ENCODE peak calls at places on chromosomes 12 and 14, in four cellular contexts. One of them, this sample, is unnamed.
A peak's percentile ranks its signal among the peaks of the same experiment; 100 is the strongest.

GRCh38 chr14:85856430-85856829 is 326.5 kb downstream of the FLRT2 start:
- DNase-seq in foreskin fibroblast: peak; percentile 18
- DNase-seq in body of pancreas: no peak
- DNase-seq in psoas muscle: no peak
- DNase-seq in this sample: no peak

GRCh38 chr12:52990206-52990605 is 16.1 kb upstream of the EIF4B start:
- DNase-seq in foreskin fibroblast: no peak
- DNase-seq in body of pancreas: no peak
- DNase-seq in psoas muscle: no peak
- DNase-seq in this sample: no peak

GRCh38 chr12:103742349-103742784 is 98.7 kb downstream of the NT5DC3 start:
- DNase-seq in foreskin fibroblast: peak; percentile 69
- DNase-seq in body of pancreas: peak; percentile 23
- DNase-seq in psoas muscle: no peak
- DNase-seq in this sample: no peak

GRCh38 chr12:30882706-30883105 is 43.8 kb upstream of the TSPAN11 start:
- DNase-seq in foreskin fibroblast: peak; percentile 14
- DNase-seq in body of pancreas: no peak
- DNase-seq in psoas muscle: no peak
- DNase-seq in this sample: no peak

GRCh38 chr12:123089631-123090353 is 61.1 kb downstream of the PITPNM2 start:
- DNase-seq in foreskin fibroblast: peak; percentile 96
- DNase-seq in body of pancreas: no peak
- DNase-seq in psoas muscle: no peak
- DNase-seq in this sample: peak; percentile 95

GRCh38 chr14:42884100-42884499 is 1277.4 kb downstream of the LRFN5 start:
- DNase-seq in foreskin fibroblast: peak; percentile 72
- DNase-seq in body of pancreas: no peak
- DNase-seq in psoas muscle: no peak
- DNase-seq in this sample: peak; percentile 57

GRCh38 chr12:46401703-46402102 is 29.1 kb upstream of the SLC38A2 start:
- DNase-seq in foreskin fibroblast: peak; percentile 78
- DNase-seq in body of pancreas: peak; percentile 43
- DNase-seq in psoas muscle: no peak
- DNase-seq in this sample: no peak

GRCh38 chr12:2052861-2053674 is at the start of gene CACNA1C:
- DNase-seq in foreskin fibroblast: peak; percentile 84
- DNase-seq in body of pancreas: peak; percentile 33
- DNase-seq in psoas muscle: peak; percentile 71
- DNase-seq in this sample: no peak

GRCh38 chr14:89911018-89911919 is 43.3 kb downstream of the EFCAB11 start:
- DNase-seq in foreskin fibroblast: peak; percentile 72
- DNase-seq in body of pancreas: peak; percentile 23
- DNase-seq in psoas muscle: no peak
- DNase-seq in this sample: peak; percentile 66

GRCh38 chr12:122123051-122123760 is 44.6 kb downstream of the MLXIP start:
- DNase-seq in foreskin fibroblast: peak; percentile 85
- DNase-seq in body of pancreas: peak; percentile 74
- DNase-seq in psoas muscle: peak; percentile 74
- DNase-seq in this sample: peak; percentile 49

GRCh38 chr12:2384029-2384386 is 331.2 kb downstream of the CACNA1C start:
- DNase-seq in foreskin fibroblast: peak; percentile 25
- DNase-seq in body of pancreas: no peak
- DNase-seq in psoas muscle: no peak
- DNase-seq in this sample: no peak

GRCh38 chr12:113002155-113002554 is 23.8 kb downstream of the OAS2 start:
- DNase-seq in foreskin fibroblast: no peak
- DNase-seq in body of pancreas: peak; percentile 20
- DNase-seq in psoas muscle: no peak
- DNase-seq in this sample: no peak

GRCh38 chr14:81396108-81396507 is 4.0 kb downstream of the STON2 start:
- DNase-seq in foreskin fibroblast: peak; percentile 60
- DNase-seq in body of pancreas: no peak
- DNase-seq in psoas muscle: no peak
- DNase-seq in this sample: no peak

GRCh38 chr12:96420255-96420930 is 20.2 kb upstream of the CDK17 start:
- DNase-seq in foreskin fibroblast: no peak
- DNase-seq in body of pancreas: no peak
- DNase-seq in psoas muscle: no peak
- DNase-seq in this sample: no peak

GRCh38 chr12:116613256-116613655 is 54.1 kb downstream of the MAP1LC3B2 start:
- DNase-seq in foreskin fibroblast: no peak
- DNase-seq in body of pancreas: no peak
- DNase-seq in psoas muscle: no peak
- DNase-seq in this sample: no peak

GRCh38 chr14:77965919-77966435 is 166.1 kb downstream of the ADCK1 start:
- DNase-seq in foreskin fibroblast: peak; percentile 12
- DNase-seq in body of pancreas: peak; percentile 19
- DNase-seq in psoas muscle: no peak
- DNase-seq in this sample: no peak

GRCh38 chr12:151579-151978 is 62.4 kb downstream of the SLC6A12 start:
- DNase-seq in foreskin fibroblast: no peak
- DNase-seq in body of pancreas: no peak
- DNase-seq in psoas muscle: no peak
- DNase-seq in this sample: no peak

GRCh38 chr12:4535871-4536270 is 2.8 kb upstream of the RAD51AP1 start:
- DNase-seq in foreskin fibroblast: no peak
- DNase-seq in body of pancreas: no peak
- DNase-seq in psoas muscle: no peak
- DNase-seq in this sample: no peak

GRCh38 chr14:25032092-25032784 is 17.7 kb downstream of the STXBP6 start:
- DNase-seq in foreskin fibroblast: no peak
- DNase-seq in body of pancreas: no peak
- DNase-seq in psoas muscle: no peak
- DNase-seq in this sample: no peak
- TF ChIP-seq CTCF in foreskin fibroblast: peak; percentile 16
- TF ChIP-seq CTCF in body of pancreas: no peak
- TF ChIP-seq CTCF in psoas muscle: no peak
- TF ChIP-seq CTCF in this sample: no peak

DNA sequence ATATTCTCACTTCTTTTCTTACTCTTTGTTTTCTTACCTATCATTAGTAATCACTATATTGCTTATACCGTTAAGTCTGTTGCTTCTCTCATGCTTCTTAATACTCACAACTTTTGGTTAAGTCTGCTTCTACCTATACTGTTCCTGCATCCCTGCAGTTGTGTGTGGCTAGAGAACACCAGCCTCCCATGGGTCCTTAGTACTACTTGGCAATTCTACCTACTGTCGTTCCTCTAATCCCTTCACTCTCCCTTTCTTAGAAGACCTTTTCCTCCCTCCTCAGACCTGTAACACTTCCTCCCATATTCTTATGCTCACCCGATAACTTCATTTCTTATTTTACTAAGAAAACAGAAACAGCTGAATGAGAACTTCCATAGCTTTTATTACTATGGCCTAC is 29.3 kb downstream of the CNOT2 start:
- DNase-seq in foreskin fibroblast: no peak
- DNase-seq in body of pancreas: no peak
- DNase-seq in psoas muscle: no peak
- DNase-seq in this sample: no peak
- H3K4me3 ChIP-seq in foreskin fibroblast: no peak overlapping the region
- H3K4me3 ChIP-seq in body of pancreas: no peak overlapping the region
- H3K4me3 ChIP-seq in psoas muscle: no peak overlapping the region
- H3K4me3 ChIP-seq in this sample: no peak overlapping the region

DNA sequence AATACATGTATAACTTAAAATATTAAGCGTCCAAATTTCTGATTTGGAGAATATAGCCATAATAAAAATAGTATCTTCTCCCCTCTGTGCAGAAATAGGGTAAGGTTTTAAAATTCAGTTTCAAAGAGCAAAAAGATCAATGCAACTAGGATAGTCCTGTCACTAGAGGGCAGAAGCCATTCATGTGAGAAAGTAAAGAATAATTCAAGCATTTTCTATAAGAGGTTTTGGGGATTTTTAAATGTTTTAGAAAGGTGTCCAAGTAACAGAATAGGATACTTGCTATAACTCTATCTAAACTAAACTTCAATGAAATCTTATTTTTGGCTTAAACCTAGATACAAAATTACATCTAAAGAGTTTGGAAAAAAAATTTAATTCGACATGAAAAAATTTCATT is 50.3 kb downstream of the ADAMTS20 start:
- DNase-seq in foreskin fibroblast: peak; percentile 58
- DNase-seq in body of pancreas: no peak
- DNase-seq in psoas muscle: no peak
- DNase-seq in this sample: peak; percentile 8
- TF ChIP-seq CTCF in foreskin fibroblast: peak; percentile 53
- TF ChIP-seq CTCF in body of pancreas: no peak
- TF ChIP-seq CTCF in psoas muscle: no peak
- TF ChIP-seq CTCF in this sample: peak; percentile 50

GRCh38 chr14:22474730-22475351 is 114.2 kb downstream of the DAD1 start:
- DNase-seq in foreskin fibroblast: peak; percentile 30
- DNase-seq in body of pancreas: no peak
- DNase-seq in psoas muscle: no peak
- DNase-seq in this sample: no peak

GRCh38 chr14:22471545-22472121 is 117.4 kb downstream of the DAD1 start:
- DNase-seq in foreskin fibroblast: peak; percentile 17
- DNase-seq in body of pancreas: peak; percentile 68
- DNase-seq in psoas muscle: no peak
- DNase-seq in this sample: no peak

GRCh38 chr14:22472466-22472865 is 116.6 kb downstream of the DAD1 start:
- DNase-seq in foreskin fibroblast: no peak
- DNase-seq in body of pancreas: no peak
- DNase-seq in psoas muscle: no peak
- DNase-seq in this sample: no peak

GRCh38 chr14:22475381-22475780 is 113.6 kb downstream of the DAD1 start:
- DNase-seq in foreskin fibroblast: no peak
- DNase-seq in body of pancreas: no peak
- DNase-seq in psoas muscle: no peak
- DNase-seq in this sample: no peak

DNA sequence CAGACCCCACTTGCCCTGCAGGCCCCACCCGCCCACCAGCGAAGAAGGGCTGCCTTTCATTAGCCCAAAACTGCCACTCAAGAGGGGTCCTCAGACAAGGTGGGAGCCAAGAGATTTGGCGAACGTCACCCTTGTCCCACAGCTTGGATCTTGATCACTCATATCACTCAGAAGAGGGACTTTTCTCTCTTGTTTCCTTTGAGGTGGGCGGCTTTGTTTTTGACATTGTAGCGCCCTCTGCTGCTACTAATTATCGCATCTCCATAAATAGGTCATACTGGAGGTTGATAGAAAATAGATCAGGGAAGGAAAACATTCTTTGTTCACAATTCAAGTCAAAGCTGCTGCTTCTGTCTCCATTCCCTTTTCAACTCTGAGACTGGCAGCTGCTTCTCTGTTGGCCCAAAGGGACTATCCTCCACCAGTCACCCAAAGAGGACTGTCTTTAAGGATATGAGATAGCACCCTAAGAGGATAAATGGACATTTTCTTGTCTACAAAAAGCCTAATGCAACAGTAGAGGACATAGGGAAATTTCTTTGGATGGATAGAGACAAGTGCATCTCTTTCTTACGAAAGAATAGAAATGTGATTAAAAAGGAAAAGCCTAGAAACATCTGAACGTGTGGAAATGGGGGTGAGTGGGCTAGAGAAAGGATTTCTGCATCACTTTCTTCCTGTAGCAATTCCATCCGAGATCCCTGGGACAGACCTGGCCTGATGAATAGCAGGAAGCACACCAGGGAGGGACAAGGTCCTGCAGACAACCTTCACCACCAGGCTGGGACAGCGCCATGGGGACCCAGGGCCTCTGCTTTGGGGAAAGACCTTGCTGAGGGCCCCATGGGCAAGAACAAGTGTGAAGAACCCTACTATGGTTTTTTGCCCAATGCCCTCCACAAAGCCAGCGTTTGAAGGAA is 115.8 kb downstream of the DAD1 start:
- DNase-seq in foreskin fibroblast: peak; percentile 55
- DNase-seq in body of pancreas: peak; percentile 54
- DNase-seq in psoas muscle: no peak
- DNase-seq in this sample: peak; percentile 67
- H3K4me3 ChIP-seq in foreskin fibroblast: no peak overlapping the region
- H3K4me3 ChIP-seq in body of pancreas: no peak overlapping the region
- H3K4me3 ChIP-seq in psoas muscle: no peak overlapping the region
- H3K4me3 ChIP-seq in this sample: no peak overlapping the region

GRCh38 chr12:76820888-76821482 is 57.1 kb downstream of the ZDHHC17 start:
- DNase-seq in foreskin fibroblast: peak; percentile 61
- DNase-seq in body of pancreas: peak; percentile 23
- DNase-seq in psoas muscle: no peak
- DNase-seq in this sample: peak; percentile 9
- TF ChIP-seq CTCF in foreskin fibroblast: peak; percentile 78
- TF ChIP-seq CTCF in body of pancreas: peak; percentile 51
- TF ChIP-seq CTCF in psoas muscle: peak; percentile 56
- TF ChIP-seq CTCF in this sample: peak; percentile 76

DNA sequence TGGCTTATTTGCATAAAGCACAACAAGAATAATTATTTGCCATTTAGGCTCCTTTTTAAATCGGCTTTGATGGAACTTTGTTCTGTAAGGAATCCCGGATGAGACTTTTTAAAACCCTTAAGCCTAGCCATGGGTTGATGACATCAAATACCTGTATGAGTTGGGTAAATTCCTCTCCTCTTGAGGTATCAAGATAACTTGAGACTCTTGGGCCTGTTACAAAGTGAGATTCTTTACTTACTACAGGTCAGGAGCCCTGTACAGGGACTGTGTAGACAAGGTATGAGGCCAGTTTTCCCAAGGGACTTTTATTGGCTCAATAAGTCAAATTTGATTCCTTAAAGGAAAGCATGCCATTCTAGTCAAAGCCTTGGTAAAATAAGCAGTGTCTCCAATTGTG is 68.8 kb downstream of the HSD17B6 start:
- DNase-seq in foreskin fibroblast: no peak
- DNase-seq in body of pancreas: no peak
- DNase-seq in psoas muscle: no peak
- DNase-seq in this sample: no peak
- H3K4me3 ChIP-seq in foreskin fibroblast: no peak overlapping the region
- H3K4me3 ChIP-seq in body of pancreas: no peak overlapping the region
- H3K4me3 ChIP-seq in psoas muscle: no peak overlapping the region
- H3K4me3 ChIP-seq in this sample: no peak overlapping the region

GRCh38 chr12:85155791-85156190 is 119.6 kb downstream of the LRRIQ1 start:
- DNase-seq in foreskin fibroblast: peak; percentile 38
- DNase-seq in body of pancreas: no peak
- DNase-seq in psoas muscle: no peak
- DNase-seq in this sample: peak; percentile 29
- TF ChIP-seq CTCF in foreskin fibroblast: no peak
- TF ChIP-seq CTCF in body of pancreas: no peak
- TF ChIP-seq CTCF in psoas muscle: no peak
- TF ChIP-seq CTCF in this sample: no peak

GRCh38 chr12:132734206-132734605 is 23.6 kb downstream of the PGAM5 start:
- DNase-seq in foreskin fibroblast: peak; percentile 55
- DNase-seq in body of pancreas: no peak
- DNase-seq in psoas muscle: no peak
- DNase-seq in this sample: peak; percentile 38
- H3K4me3 ChIP-seq in foreskin fibroblast: no peak overlapping the region
- H3K4me3 ChIP-seq in body of pancreas: no peak overlapping the region
- H3K4me3 ChIP-seq in psoas muscle: no peak overlapping the region
- H3K4me3 ChIP-seq in this sample: no peak overlapping the region

GRCh38 chr12:68482014-68482413 is 128.7 kb upstream of the RAP1B start:
- DNase-seq in foreskin fibroblast: peak; percentile 20
- DNase-seq in body of pancreas: no peak
- DNase-seq in psoas muscle: no peak
- DNase-seq in this sample: no peak

GRCh38 chr12:68480526-68480925 is 130.2 kb upstream of the RAP1B start:
- DNase-seq in foreskin fibroblast: no peak
- DNase-seq in body of pancreas: no peak
- DNase-seq in psoas muscle: no peak
- DNase-seq in this sample: no peak

GRCh38 chr12:68482660-68483059 is 128.0 kb upstream of the RAP1B start:
- DNase-seq in foreskin fibroblast: peak; percentile 24
- DNase-seq in body of pancreas: no peak
- DNase-seq in psoas muscle: no peak
- DNase-seq in this sample: no peak

GRCh38 chr12:68481181-68481941 is 129.3 kb upstream of the RAP1B start:
- DNase-seq in foreskin fibroblast: peak; percentile 66
- DNase-seq in body of pancreas: no peak
- DNase-seq in psoas muscle: no peak
- DNase-seq in this sample: no peak

GRCh38 chr12:68483592-68484373 is 126.9 kb upstream of the RAP1B start:
- DNase-seq in foreskin fibroblast: peak; percentile 72
- DNase-seq in body of pancreas: no peak
- DNase-seq in psoas muscle: no peak
- DNase-seq in this sample: no peak
- TF ChIP-seq CTCF in foreskin fibroblast: no peak
- TF ChIP-seq CTCF in body of pancreas: no peak
- TF ChIP-seq CTCF in psoas muscle: no peak
- TF ChIP-seq CTCF in this sample: no peak

This sample was measured in astrocyte of the cerebellum.